ENCODE peak calls at places on chromosomes 2 and 18, in six cellular contexts. X, I, F, W, J and Y are unnamed samples.
A peak's percentile ranks its signal among the peaks of the same experiment; 100 is the strongest.

GRCh38 chr18:47519277-47519676 is 267.8 kb upstream of the SKOR2 start:
- DNase-seq in W (no peak), I (no peak), X (no peak), F (no peak), J (no peak), Y (no peak)

GRCh38 chr2:180319586-180320405 is 312.7 kb upstream of the CWC22 start:
- DNase-seq in X (no peak), I (no peak), F (no peak), W (no peak), J (no peak), Y (no peak)

GRCh38 chr2:13106302-13106701 is 389.6 kb downstream of the TRIB2 start:
- DNase-seq in X (no peak), F (no peak), W (no peak), J (no peak), I (no peak), Y (no peak)

GRCh38 chr2:20590704-20591515 is 60.0 kb downstream of the HS1BP3 start:
- DNase-seq in F (no peak), I (peak; percentile 63), W (no peak), J (peak; percentile 67), X (no peak), Y (peak; percentile 18)

GRCh38 chr2:219461061-219461514 is 26.4 kb downstream of the SPEG start:
- DNase-seq in W (no peak), X (no peak), J (peak; percentile 60), F (peak; percentile 28), I (peak; percentile 61), Y (no peak)

GRCh38 chr2:113324684-113325160 is 46.0 kb upstream of the PAX8 start:
- DNase-seq in I (peak; percentile 62), F (peak; percentile 51), X (no peak), W (no peak), J (peak; percentile 52), Y (peak; percentile 40)

GRCh38 chr18:76493213-76494107 is 1.6 kb downstream of the ZNF516 start:
- DNase-seq in X (no peak), F (peak; percentile 24), W (no peak), I (no peak), J (no peak), Y (peak; percentile 34)

GRCh38 chr2:29663266-29663665 is 258.1 kb downstream of the ALK start:
- DNase-seq in I (no peak), X (no peak), J (no peak), W (no peak), F (no peak), Y (no peak)